ENCODE peak calls at places on chromosome 20, in seven cellular contexts. One of them, this sample, is unnamed.

GRCh38 chr20:41480054-41480770 is 113.6 kb upstream of the EMILIN3 start:
- DNase-seq in heart right ventricle: no peak
- DNase-seq in colonic mucosa: no peak
- DNase-seq in activated CD8-positive, alpha-beta T cell treated with anti-CD3 and anti-CD28 coated beads for 36 hours: peak; percentile 17
- DNase-seq in mucosa of descending colon: no peak
- DNase-seq in Caco-2: no peak
- DNase-seq in heart left ventricle: no peak
- DNase-seq in this sample: peak; percentile 9

GRCh38 chr20:5504061-5504739 is 187.4 kb upstream of the PROKR2 start:
- DNase-seq in heart right ventricle: peak; percentile 65
- DNase-seq in colonic mucosa: peak; percentile 76
- DNase-seq in activated CD8-positive, alpha-beta T cell treated with anti-CD3 and anti-CD28 coated beads for 36 hours: peak; percentile 17
- DNase-seq in mucosa of descending colon: peak; percentile 81
- DNase-seq in Caco-2: no peak
- DNase-seq in heart left ventricle: peak; percentile 75
- DNase-seq in this sample: peak; percentile 71

GRCh38 chr20:38337561-38338140 is 8.6 kb upstream of the LBP start:
- DNase-seq in heart right ventricle: no peak
- DNase-seq in colonic mucosa: peak; percentile 38
- DNase-seq in activated CD8-positive, alpha-beta T cell treated with anti-CD3 and anti-CD28 coated beads for 36 hours: peak; percentile 67
- DNase-seq in mucosa of descending colon: no peak
- DNase-seq in Caco-2: peak; percentile 79
- DNase-seq in heart left ventricle: no peak
- DNase-seq in this sample: no peak

GRCh38 chr20:34037767-34038166 is 44.1 kb downstream of the RALY start:
- DNase-seq in heart right ventricle: peak; percentile 20
- DNase-seq in colonic mucosa: no peak
- DNase-seq in activated CD8-positive, alpha-beta T cell treated with anti-CD3 and anti-CD28 coated beads for 36 hours: no peak
- DNase-seq in mucosa of descending colon: no peak
- DNase-seq in Caco-2: no peak
- DNase-seq in heart left ventricle: no peak
- DNase-seq in this sample: no peak

GRCh38 chr20:37406010-37406998 is 60.4 kb downstream of the SRC start:
- DNase-seq in heart right ventricle: no peak
- DNase-seq in colonic mucosa: no peak
- DNase-seq in activated CD8-positive, alpha-beta T cell treated with anti-CD3 and anti-CD28 coated beads for 36 hours: peak; percentile 33
- DNase-seq in mucosa of descending colon: peak; percentile 62
- DNase-seq in Caco-2: no peak
- DNase-seq in heart left ventricle: no peak
- DNase-seq in this sample: peak; percentile 89

GRCh38 chr20:43189614-43190331 is at the start of gene PTPRT:
- DNase-seq in heart right ventricle: no peak
- DNase-seq in colonic mucosa: no peak
- DNase-seq in activated CD8-positive, alpha-beta T cell treated with anti-CD3 and anti-CD28 coated beads for 36 hours: no peak
- DNase-seq in mucosa of descending colon: no peak
- DNase-seq in Caco-2: no peak
- DNase-seq in heart left ventricle: no peak
- DNase-seq in this sample: peak; percentile 26

GRCh38 chr20:31674895-31675827 is 37.4 kb downstream of the COX4I2 start:
- DNase-seq in heart right ventricle: peak; percentile 81
- DNase-seq in colonic mucosa: peak; percentile 60
- DNase-seq in activated CD8-positive, alpha-beta T cell treated with anti-CD3 and anti-CD28 coated beads for 36 hours: peak; percentile 76
- DNase-seq in mucosa of descending colon: peak; percentile 50
- DNase-seq in Caco-2: no peak
- DNase-seq in heart left ventricle: peak; percentile 75
- DNase-seq in this sample: peak; percentile 56

GRCh38 chr20:37515876-37516275 is 5.2 kb upstream of the NNAT start:
- DNase-seq in heart right ventricle: no peak
- DNase-seq in colonic mucosa: no peak
- DNase-seq in activated CD8-positive, alpha-beta T cell treated with anti-CD3 and anti-CD28 coated beads for 36 hours: no peak
- DNase-seq in mucosa of descending colon: no peak
- DNase-seq in Caco-2: no peak
- DNase-seq in heart left ventricle: no peak
- DNase-seq in this sample: no peak

GRCh38 chr20:43102394-43102793 is 87.3 kb downstream of the PTPRT start:
- DNase-seq in heart right ventricle: no peak
- DNase-seq in colonic mucosa: no peak
- DNase-seq in activated CD8-positive, alpha-beta T cell treated with anti-CD3 and anti-CD28 coated beads for 36 hours: peak; percentile 6
- DNase-seq in mucosa of descending colon: no peak
- DNase-seq in Caco-2: no peak
- DNase-seq in heart left ventricle: no peak
- DNase-seq in this sample: no peak

GRCh38 chr20:39935921-39936320 is 753.1 kb downstream of the MAFB start:
- DNase-seq in heart right ventricle: no peak
- DNase-seq in colonic mucosa: no peak
- DNase-seq in activated CD8-positive, alpha-beta T cell treated with anti-CD3 and anti-CD28 coated beads for 36 hours: no peak
- DNase-seq in mucosa of descending colon: no peak
- DNase-seq in Caco-2: no peak
- DNase-seq in heart left ventricle: no peak
- DNase-seq in this sample: no peak

GRCh38 chr20:14235355-14235754 is 102.1 kb downstream of the FLRT3 start:
- DNase-seq in heart right ventricle: no peak
- DNase-seq in colonic mucosa: no peak
- DNase-seq in activated CD8-positive, alpha-beta T cell treated with anti-CD3 and anti-CD28 coated beads for 36 hours: no peak
- DNase-seq in mucosa of descending colon: no peak
- DNase-seq in Caco-2: no peak
- DNase-seq in heart left ventricle: no peak
- DNase-seq in this sample: no peak

GRCh38 chr20:59829415-59830106 is 103.9 kb downstream of the SYCP2 start:
- DNase-seq in heart right ventricle: no peak
- DNase-seq in colonic mucosa: peak; percentile 12
- DNase-seq in activated CD8-positive, alpha-beta T cell treated with anti-CD3 and anti-CD28 coated beads for 36 hours: no peak
- DNase-seq in mucosa of descending colon: no peak
- DNase-seq in Caco-2: no peak
- DNase-seq in heart left ventricle: no peak
- DNase-seq in this sample: no peak

GRCh38 chr20:4008877-4009276 is 6.5 kb downstream of the RNF24 start:
- DNase-seq in heart right ventricle: no peak
- DNase-seq in colonic mucosa: no peak
- DNase-seq in activated CD8-positive, alpha-beta T cell treated with anti-CD3 and anti-CD28 coated beads for 36 hours: no peak
- DNase-seq in mucosa of descending colon: no peak
- DNase-seq in Caco-2: no peak
- DNase-seq in heart left ventricle: no peak
- DNase-seq in this sample: no peak

GRCh38 chr20:54133434-54134427 is 40.1 kb downstream of the CYP24A1 start:
- DNase-seq in heart right ventricle: no peak
- DNase-seq in colonic mucosa: peak; percentile 64
- DNase-seq in activated CD8-positive, alpha-beta T cell treated with anti-CD3 and anti-CD28 coated beads for 36 hours: no peak
- DNase-seq in mucosa of descending colon: no peak
- DNase-seq in Caco-2: peak; percentile 63
- DNase-seq in heart left ventricle: no peak
- DNase-seq in this sample: no peak

GRCh38 chr20:9255171-9255570 is 186.3 kb downstream of the PLCB4 start:
- DNase-seq in heart right ventricle: no peak
- DNase-seq in colonic mucosa: no peak
- DNase-seq in activated CD8-positive, alpha-beta T cell treated with anti-CD3 and anti-CD28 coated beads for 36 hours: no peak
- DNase-seq in mucosa of descending colon: no peak
- DNase-seq in Caco-2: no peak
- DNase-seq in heart left ventricle: no peak
- DNase-seq in this sample: no peak

GRCh38 chr20:49889943-49890650 is 25.2 kb downstream of the SPATA2 start:
- DNase-seq in heart right ventricle: no peak
- DNase-seq in colonic mucosa: no peak
- DNase-seq in activated CD8-positive, alpha-beta T cell treated with anti-CD3 and anti-CD28 coated beads for 36 hours: no peak
- DNase-seq in mucosa of descending colon: no peak
- DNase-seq in Caco-2: no peak
- DNase-seq in heart left ventricle: no peak
- DNase-seq in this sample: no peak
- TF ChIP-seq CTCF in heart right ventricle: no peak
- TF ChIP-seq CTCF in colonic mucosa: peak; percentile 29
- TF ChIP-seq CTCF in activated CD8-positive, alpha-beta T cell treated with anti-CD3 and anti-CD28 coated beads for 36 hours: no peak
- TF ChIP-seq CTCF in mucosa of descending colon: no peak
- TF ChIP-seq CTCF in Caco-2: no peak
- TF ChIP-seq CTCF in heart left ventricle: no peak
- TF ChIP-seq CTCF in this sample: no peak

GRCh38 chr20:44750081-44750805 is 4.6 kb downstream of the KCNK15 start:
- DNase-seq in heart right ventricle: no peak
- DNase-seq in colonic mucosa: no peak
- DNase-seq in activated CD8-positive, alpha-beta T cell treated with anti-CD3 and anti-CD28 coated beads for 36 hours: no peak
- DNase-seq in mucosa of descending colon: no peak
- DNase-seq in Caco-2: peak; percentile 41
- DNase-seq in heart left ventricle: no peak
- DNase-seq in this sample: no peak
- TF ChIP-seq CTCF in heart right ventricle: no peak
- TF ChIP-seq CTCF in colonic mucosa: no peak
- TF ChIP-seq CTCF in activated CD8-positive, alpha-beta T cell treated with anti-CD3 and anti-CD28 coated beads for 36 hours: no peak
- TF ChIP-seq CTCF in mucosa of descending colon: no peak
- TF ChIP-seq CTCF in Caco-2: no peak
- TF ChIP-seq CTCF in heart left ventricle: peak; percentile 58
- TF ChIP-seq CTCF in this sample: peak; percentile 17

GRCh38 chr20:30500829-30501440 is 756.5 kb upstream of the DEFB115 start:
- DNase-seq in heart right ventricle: no peak
- DNase-seq in colonic mucosa: no peak
- DNase-seq in activated CD8-positive, alpha-beta T cell treated with anti-CD3 and anti-CD28 coated beads for 36 hours: no peak
- DNase-seq in mucosa of descending colon: no peak
- DNase-seq in Caco-2: peak; percentile 19
- DNase-seq in heart left ventricle: no peak
- DNase-seq in this sample: no peak
- TF ChIP-seq CTCF in heart right ventricle: no peak
- TF ChIP-seq CTCF in colonic mucosa: no peak
- TF ChIP-seq CTCF in activated CD8-positive, alpha-beta T cell treated with anti-CD3 and anti-CD28 coated beads for 36 hours: no peak
- TF ChIP-seq CTCF in mucosa of descending colon: no peak
- TF ChIP-seq CTCF in Caco-2: no peak
- TF ChIP-seq CTCF in heart left ventricle: no peak
- TF ChIP-seq CTCF in this sample: no peak

GRCh38 chr20:21149344-21149743 is 23.5 kb downstream of the KIZ start:
- DNase-seq in heart right ventricle: no peak
- DNase-seq in colonic mucosa: no peak
- DNase-seq in activated CD8-positive, alpha-beta T cell treated with anti-CD3 and anti-CD28 coated beads for 36 hours: no peak
- DNase-seq in mucosa of descending colon: no peak
- DNase-seq in Caco-2: no peak
- DNase-seq in heart left ventricle: no peak
- DNase-seq in this sample: no peak
- TF ChIP-seq CTCF in heart right ventricle: no peak
- TF ChIP-seq CTCF in colonic mucosa: no peak
- TF ChIP-seq CTCF in activated CD8-positive, alpha-beta T cell treated with anti-CD3 and anti-CD28 coated beads for 36 hours: no peak
- TF ChIP-seq CTCF in mucosa of descending colon: no peak
- TF ChIP-seq CTCF in Caco-2: no peak
- TF ChIP-seq CTCF in heart left ventricle: no peak
- TF ChIP-seq CTCF in this sample: no peak

GRCh38 chr20:62652051-62652893 is 10.0 kb downstream of the SLCO4A1 start:
- DNase-seq in heart right ventricle: peak; percentile 95
- DNase-seq in colonic mucosa: peak; percentile 94
- DNase-seq in activated CD8-positive, alpha-beta T cell treated with anti-CD3 and anti-CD28 coated beads for 36 hours: peak; percentile 87
- DNase-seq in mucosa of descending colon: peak; percentile 89
- DNase-seq in Caco-2: peak; percentile 96
- DNase-seq in heart left ventricle: peak; percentile 93
- DNase-seq in this sample: peak; percentile 94
- TF ChIP-seq CTCF in heart right ventricle: no peak
- TF ChIP-seq CTCF in colonic mucosa: no peak
- TF ChIP-seq CTCF in activated CD8-positive, alpha-beta T cell treated with anti-CD3 and anti-CD28 coated beads for 36 hours: no peak
- TF ChIP-seq CTCF in mucosa of descending colon: no peak
- TF ChIP-seq CTCF in Caco-2: no peak
- TF ChIP-seq CTCF in heart left ventricle: no peak
- TF ChIP-seq CTCF in this sample: no peak

GRCh38 chr20:23074052-23074451 is 12.1 kb downstream of the CD93 start:
- DNase-seq in heart right ventricle: no peak
- DNase-seq in colonic mucosa: no peak
- DNase-seq in activated CD8-positive, alpha-beta T cell treated with anti-CD3 and anti-CD28 coated beads for 36 hours: no peak
- DNase-seq in mucosa of descending colon: no peak
- DNase-seq in Caco-2: no peak
- DNase-seq in heart left ventricle: no peak
- DNase-seq in this sample: no peak
- TF ChIP-seq CTCF in heart right ventricle: no peak
- TF ChIP-seq CTCF in colonic mucosa: no peak
- TF ChIP-seq CTCF in activated CD8-positive, alpha-beta T cell treated with anti-CD3 and anti-CD28 coated beads for 36 hours: no peak
- TF ChIP-seq CTCF in mucosa of descending colon: no peak
- TF ChIP-seq CTCF in Caco-2: no peak
- TF ChIP-seq CTCF in heart left ventricle: no peak
- TF ChIP-seq CTCF in this sample: no peak

DNA sequence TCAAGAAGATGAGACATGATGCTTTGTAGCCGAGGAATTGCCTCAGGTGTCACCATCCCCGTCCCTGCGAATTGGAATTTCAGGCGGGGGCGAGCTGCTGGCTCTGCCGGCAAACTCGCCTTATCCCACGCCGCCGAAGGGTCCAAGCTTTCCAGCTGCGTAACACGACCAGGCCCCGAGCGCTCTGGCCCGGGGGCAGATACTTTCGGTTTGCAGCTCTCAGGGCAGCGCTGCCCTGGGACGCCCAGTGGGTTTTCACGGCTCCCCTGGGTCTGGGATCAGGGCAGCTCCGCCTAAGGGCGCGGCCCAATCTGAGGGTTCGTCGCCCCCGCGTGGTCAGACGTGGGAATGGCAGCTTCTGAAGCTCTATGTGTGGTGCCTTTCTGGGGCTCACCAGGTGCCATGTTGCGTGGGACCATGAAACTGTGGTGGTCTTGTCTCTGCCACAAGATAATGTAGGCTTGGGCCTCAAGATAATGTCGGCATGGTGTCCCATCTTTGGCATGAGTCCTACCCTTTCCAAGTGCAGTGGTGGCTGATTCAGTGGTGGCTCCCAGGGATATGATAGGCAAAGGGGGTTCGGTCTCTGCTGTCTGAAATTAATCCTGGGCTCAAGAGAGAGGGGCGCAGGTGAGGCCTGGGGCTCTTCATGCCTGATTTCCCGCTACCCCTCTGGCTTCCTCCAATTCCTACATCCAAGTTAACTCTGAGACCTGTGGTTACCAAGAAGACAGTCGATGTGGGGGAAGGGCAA is 21.0 kb downstream of the PIGT start:
- DNase-seq in heart right ventricle: peak; percentile 89
- DNase-seq in colonic mucosa: peak; percentile 93
- DNase-seq in activated CD8-positive, alpha-beta T cell treated with anti-CD3 and anti-CD28 coated beads for 36 hours: peak; percentile 92
- DNase-seq in mucosa of descending colon: peak; percentile 94
- DNase-seq in Caco-2: peak; percentile 95
- DNase-seq in heart left ventricle: peak; percentile 88
- DNase-seq in this sample: peak; percentile 81
- TF ChIP-seq CTCF in heart right ventricle: peak; percentile 96
- TF ChIP-seq CTCF in colonic mucosa: peak; percentile 89
- TF ChIP-seq CTCF in activated CD8-positive, alpha-beta T cell treated with anti-CD3 and anti-CD28 coated beads for 36 hours: peak; percentile 97
- TF ChIP-seq CTCF in mucosa of descending colon: peak; percentile 96
- TF ChIP-seq CTCF in Caco-2: peak; percentile 99
- TF ChIP-seq CTCF in heart left ventricle: peak; percentile 97
- TF ChIP-seq CTCF in this sample: peak; percentile 93

DNA sequence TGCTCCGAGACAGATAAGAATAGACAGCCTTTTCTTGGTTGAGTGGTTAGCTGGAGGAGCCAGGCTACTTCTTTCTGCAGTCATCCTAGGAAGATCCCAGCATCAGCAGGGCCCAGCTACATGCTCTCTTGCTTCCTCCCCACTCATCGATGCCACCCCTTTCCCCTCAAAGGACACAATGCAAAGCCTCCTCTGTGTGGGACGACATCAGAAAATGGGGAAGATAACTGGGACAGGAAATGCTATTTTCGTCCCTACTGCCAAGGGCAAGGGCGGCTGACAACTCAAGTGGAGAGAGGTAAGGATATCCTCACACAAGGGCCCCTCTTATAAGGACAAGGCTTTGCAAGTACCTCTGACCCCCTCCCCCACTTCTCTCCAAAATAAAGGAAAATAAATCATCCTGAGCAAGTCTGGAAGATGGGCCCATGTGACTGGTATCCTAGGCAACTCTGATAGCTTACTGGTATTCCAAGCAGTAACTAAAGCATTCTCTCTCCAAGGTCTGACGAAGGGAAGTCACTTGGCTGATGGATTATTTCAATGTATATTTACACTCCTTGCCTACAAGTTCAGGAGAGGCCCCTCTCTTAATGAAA is 11.4 kb downstream of the ELMO2 start:
- DNase-seq in heart right ventricle: no peak
- DNase-seq in colonic mucosa: no peak
- DNase-seq in activated CD8-positive, alpha-beta T cell treated with anti-CD3 and anti-CD28 coated beads for 36 hours: no peak
- DNase-seq in mucosa of descending colon: no peak
- DNase-seq in Caco-2: no peak
- DNase-seq in heart left ventricle: no peak
- DNase-seq in this sample: no peak
- TF ChIP-seq CTCF in heart right ventricle: no peak
- TF ChIP-seq CTCF in colonic mucosa: no peak
- TF ChIP-seq CTCF in activated CD8-positive, alpha-beta T cell treated with anti-CD3 and anti-CD28 coated beads for 36 hours: no peak
- TF ChIP-seq CTCF in mucosa of descending colon: no peak
- TF ChIP-seq CTCF in Caco-2: no peak
- TF ChIP-seq CTCF in heart left ventricle: no peak
- TF ChIP-seq CTCF in this sample: no peak

GRCh38 chr20:2341336-2341735 is 39.4 kb upstream of the TGM6 start:
- DNase-seq in heart right ventricle: no peak
- DNase-seq in colonic mucosa: no peak
- DNase-seq in activated CD8-positive, alpha-beta T cell treated with anti-CD3 and anti-CD28 coated beads for 36 hours: no peak
- DNase-seq in mucosa of descending colon: no peak
- DNase-seq in Caco-2: no peak
- DNase-seq in heart left ventricle: no peak
- DNase-seq in this sample: no peak
- TF ChIP-seq CTCF in heart right ventricle: no peak
- TF ChIP-seq CTCF in colonic mucosa: no peak
- TF ChIP-seq CTCF in activated CD8-positive, alpha-beta T cell treated with anti-CD3 and anti-CD28 coated beads for 36 hours: no peak
- TF ChIP-seq CTCF in mucosa of descending colon: no peak
- TF ChIP-seq CTCF in Caco-2: no peak
- TF ChIP-seq CTCF in heart left ventricle: no peak
- TF ChIP-seq CTCF in this sample: no peak